ENCODE peak calls at places on chromosomes 2 and 18, in nine cellular contexts. One of them, this sample, is unnamed.

GRCh38 chr2:237563816-237564215 is 2.6 kb upstream of the PRLH start:
- DNase-seq in cardiac fibroblast: peak
- DNase-seq in GM10248: no peak
- DNase-seq in HL-60: no peak
- DNase-seq in epithelial cell of proximal tubule: no peak
- DNase-seq in NB4: peak
- DNase-seq in adrenal gland: no peak
- DNase-seq in HFFc6: no peak
- DNase-seq in fibroblast of the aortic adventitia: peak
- DNase-seq in this sample: peak

GRCh38 chr18:35582899-35583558 is 1.5 kb downstream of the GALNT1 start:
- DNase-seq in adrenal gland: no peak
- DNase-seq in fibroblast of the aortic adventitia: no peak
- DNase-seq in HFFc6: no peak
- DNase-seq in GM10248: no peak
- DNase-seq in NB4: peak
- DNase-seq in cardiac fibroblast: peak
- DNase-seq in epithelial cell of proximal tubule: no peak
- DNase-seq in HL-60: no peak
- DNase-seq in this sample: peak

GRCh38 chr2:62152000-62152399 is 43.9 kb upstream of the B3GNT2 start:
- DNase-seq in cardiac fibroblast: peak
- DNase-seq in GM10248: no peak
- DNase-seq in epithelial cell of proximal tubule: no peak
- DNase-seq in NB4: no peak
- DNase-seq in adrenal gland: no peak
- DNase-seq in HL-60: no peak
- DNase-seq in fibroblast of the aortic adventitia: peak
- DNase-seq in HFFc6: peak
- DNase-seq in this sample: peak

GRCh38 chr2:147846382-147847081 is 1.7 kb downstream of the ACVR2A start:
- DNase-seq in cardiac fibroblast: no peak
- DNase-seq in adrenal gland: no peak
- DNase-seq in HL-60: no peak
- DNase-seq in epithelial cell of proximal tubule: peak
- DNase-seq in NB4: no peak
- DNase-seq in fibroblast of the aortic adventitia: peak
- DNase-seq in GM10248: no peak
- DNase-seq in HFFc6: no peak
- DNase-seq in this sample: no peak

GRCh38 chr2:12533337-12533736 is 183.4 kb upstream of the TRIB2 start:
- DNase-seq in cardiac fibroblast: no peak
- DNase-seq in HL-60: no peak
- DNase-seq in HFFc6: peak
- DNase-seq in epithelial cell of proximal tubule: no peak
- DNase-seq in NB4: no peak
- DNase-seq in adrenal gland: no peak
- DNase-seq in fibroblast of the aortic adventitia: no peak
- DNase-seq in GM10248: no peak
- DNase-seq in this sample: no peak

GRCh38 chr2:160871096-160871495 is 289.1 kb upstream of the TANK start:
- DNase-seq in GM10248: no peak
- DNase-seq in NB4: no peak
- DNase-seq in adrenal gland: peak
- DNase-seq in cardiac fibroblast: peak
- DNase-seq in HFFc6: no peak
- DNase-seq in HL-60: no peak
- DNase-seq in epithelial cell of proximal tubule: no peak
- DNase-seq in fibroblast of the aortic adventitia: peak
- DNase-seq in this sample: peak

GRCh38 chr2:51717318-51717717 is 685.4 kb upstream of the NRXN1 start:
- DNase-seq in adrenal gland: no peak
- DNase-seq in GM10248: no peak
- DNase-seq in HFFc6: peak
- DNase-seq in NB4: no peak
- DNase-seq in HL-60: no peak
- DNase-seq in fibroblast of the aortic adventitia: peak
- DNase-seq in cardiac fibroblast: peak
- DNase-seq in epithelial cell of proximal tubule: peak
- DNase-seq in this sample: peak

GRCh38 chr2:45458909-45459563 is 152.0 kb downstream of the SRBD1 start:
- DNase-seq in fibroblast of the aortic adventitia: peak
- DNase-seq in cardiac fibroblast: peak
- DNase-seq in NB4: peak
- DNase-seq in HL-60: peak
- DNase-seq in HFFc6: peak
- DNase-seq in adrenal gland: peak
- DNase-seq in epithelial cell of proximal tubule: peak
- DNase-seq in GM10248: no peak
- DNase-seq in this sample: peak

GRCh38 chr2:156065912-156066311 is 266.6 kb downstream of the NR4A2 start:
- DNase-seq in fibroblast of the aortic adventitia: no peak
- DNase-seq in HFFc6: no peak
- DNase-seq in adrenal gland: no peak
- DNase-seq in cardiac fibroblast: no peak
- DNase-seq in GM10248: no peak
- DNase-seq in NB4: peak
- DNase-seq in epithelial cell of proximal tubule: no peak
- DNase-seq in HL-60: peak
- DNase-seq in this sample: no peak

GRCh38 chr2:124639524-124639923 is 614.4 kb downstream of the CNTNAP5 start:
- DNase-seq in fibroblast of the aortic adventitia: no peak
- DNase-seq in GM10248: no peak
- DNase-seq in HFFc6: no peak
- DNase-seq in cardiac fibroblast: no peak
- DNase-seq in epithelial cell of proximal tubule: no peak
- DNase-seq in HL-60: no peak
- DNase-seq in NB4: no peak
- DNase-seq in adrenal gland: no peak
- DNase-seq in this sample: no peak

GRCh38 chr2:230864122-230864604 is 579 bp upstream of the ITM2C start:
- DNase-seq in adrenal gland: no peak
- DNase-seq in epithelial cell of proximal tubule: no peak
- DNase-seq in HFFc6: no peak
- DNase-seq in cardiac fibroblast: no peak
- DNase-seq in HL-60: no peak
- DNase-seq in GM10248: no peak
- DNase-seq in fibroblast of the aortic adventitia: no peak
- DNase-seq in NB4: no peak
- DNase-seq in this sample: no peak

GRCh38 chr2:46294185-46294836 is 2.9 kb upstream of the EPAS1 start:
- DNase-seq in fibroblast of the aortic adventitia: no peak
- DNase-seq in NB4: peak
- DNase-seq in GM10248: peak
- DNase-seq in adrenal gland: no peak
- DNase-seq in epithelial cell of proximal tubule: no peak
- DNase-seq in HL-60: no peak
- DNase-seq in cardiac fibroblast: no peak
- DNase-seq in HFFc6: no peak
- DNase-seq in this sample: no peak

GRCh38 chr2:141911485-141912066 is 219.2 kb downstream of the LRP1B start:
- DNase-seq in HL-60: peak
- DNase-seq in fibroblast of the aortic adventitia: peak
- DNase-seq in HFFc6: no peak
- DNase-seq in GM10248: peak
- DNase-seq in epithelial cell of proximal tubule: no peak
- DNase-seq in cardiac fibroblast: peak
- DNase-seq in adrenal gland: peak
- DNase-seq in NB4: peak
- DNase-seq in this sample: peak

DNA sequence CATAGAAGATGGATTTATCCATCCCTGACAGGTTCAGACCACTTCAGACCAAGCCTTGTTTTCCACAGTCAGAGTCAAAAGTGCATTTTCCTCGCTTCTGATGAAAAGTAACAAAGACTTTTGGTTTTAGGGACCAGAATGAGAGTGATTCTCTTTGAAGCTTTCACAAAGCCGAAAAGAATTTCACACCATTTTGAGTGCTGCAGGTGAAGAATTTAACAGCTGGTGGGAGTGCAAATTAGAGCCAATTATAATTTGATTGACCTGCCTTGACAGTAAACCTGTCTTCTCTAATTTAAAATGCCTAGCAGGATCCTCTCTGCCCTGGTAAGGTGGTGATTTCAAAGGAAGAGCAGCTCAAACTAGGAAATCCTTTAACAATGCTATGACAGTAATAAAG is 241.6 kb downstream of the HRH4 start:
- DNase-seq in HL-60: no peak
- DNase-seq in epithelial cell of proximal tubule: no peak
- DNase-seq in fibroblast of the aortic adventitia: no peak
- DNase-seq in GM10248: no peak
- DNase-seq in NB4: no peak
- DNase-seq in HFFc6: no peak
- DNase-seq in cardiac fibroblast: no peak
- DNase-seq in adrenal gland: no peak
- DNase-seq in this sample: no peak
- TF ChIP-seq CTCF in HL-60: no peak
- TF ChIP-seq CTCF in epithelial cell of proximal tubule: no peak
- TF ChIP-seq CTCF in fibroblast of the aortic adventitia: no peak
- TF ChIP-seq CTCF in GM10248: no peak
- TF ChIP-seq CTCF in NB4: no peak
- TF ChIP-seq CTCF in HFFc6: no peak
- TF ChIP-seq CTCF in cardiac fibroblast: no peak
- TF ChIP-seq CTCF in adrenal gland: no peak
- TF ChIP-seq CTCF in this sample: no peak

GRCh38 chr2:83191316-83191715 is 1267.8 kb downstream of the SUCLG1 start:
- DNase-seq in fibroblast of the aortic adventitia: no peak
- DNase-seq in HFFc6: no peak
- DNase-seq in adrenal gland: no peak
- DNase-seq in GM10248: no peak
- DNase-seq in NB4: no peak
- DNase-seq in epithelial cell of proximal tubule: no peak
- DNase-seq in cardiac fibroblast: no peak
- DNase-seq in HL-60: no peak
- DNase-seq in this sample: peak

GRCh38 chr2:83196225-83196624 is 1262.9 kb downstream of the SUCLG1 start:
- DNase-seq in HFFc6: peak
- DNase-seq in GM10248: no peak
- DNase-seq in NB4: peak
- DNase-seq in epithelial cell of proximal tubule: no peak
- DNase-seq in adrenal gland: no peak
- DNase-seq in HL-60: no peak
- DNase-seq in fibroblast of the aortic adventitia: peak
- DNase-seq in cardiac fibroblast: peak
- DNase-seq in this sample: peak
- TF ChIP-seq CTCF in HFFc6: peak
- TF ChIP-seq CTCF in GM10248: peak
- TF ChIP-seq CTCF in NB4: peak
- TF ChIP-seq CTCF in epithelial cell of proximal tubule: peak
- TF ChIP-seq CTCF in adrenal gland: peak
- TF ChIP-seq CTCF in HL-60: peak
- TF ChIP-seq CTCF in fibroblast of the aortic adventitia: peak
- TF ChIP-seq CTCF in cardiac fibroblast: peak
- TF ChIP-seq CTCF in this sample: peak

GRCh38 chr2:23565374-23565773 is 180.4 kb downstream of the KLHL29 start:
- DNase-seq in fibroblast of the aortic adventitia: no peak
- DNase-seq in NB4: no peak
- DNase-seq in HFFc6: no peak
- DNase-seq in GM10248: no peak
- DNase-seq in adrenal gland: no peak
- DNase-seq in cardiac fibroblast: no peak
- DNase-seq in epithelial cell of proximal tubule: no peak
- DNase-seq in HL-60: no peak
- DNase-seq in this sample: no peak

GRCh38 chr2:23564618-23564967 is 179.6 kb downstream of the KLHL29 start:
- DNase-seq in HFFc6: peak
- DNase-seq in adrenal gland: no peak
- DNase-seq in epithelial cell of proximal tubule: no peak
- DNase-seq in fibroblast of the aortic adventitia: peak
- DNase-seq in cardiac fibroblast: no peak
- DNase-seq in GM10248: no peak
- DNase-seq in HL-60: no peak
- DNase-seq in NB4: no peak
- DNase-seq in this sample: no peak

GRCh38 chr2:23563151-23563550 is 178.2 kb downstream of the KLHL29 start:
- DNase-seq in GM10248: no peak
- DNase-seq in HFFc6: no peak
- DNase-seq in epithelial cell of proximal tubule: no peak
- DNase-seq in NB4: no peak
- DNase-seq in cardiac fibroblast: no peak
- DNase-seq in fibroblast of the aortic adventitia: no peak
- DNase-seq in adrenal gland: no peak
- DNase-seq in HL-60: no peak
- DNase-seq in this sample: no peak

GRCh38 chr2:23562143-23562542 is 177.2 kb downstream of the KLHL29 start:
- DNase-seq in GM10248: no peak
- DNase-seq in fibroblast of the aortic adventitia: no peak
- DNase-seq in HFFc6: no peak
- DNase-seq in NB4: no peak
- DNase-seq in HL-60: no peak
- DNase-seq in adrenal gland: no peak
- DNase-seq in cardiac fibroblast: no peak
- DNase-seq in epithelial cell of proximal tubule: no peak
- DNase-seq in this sample: no peak

DNA sequence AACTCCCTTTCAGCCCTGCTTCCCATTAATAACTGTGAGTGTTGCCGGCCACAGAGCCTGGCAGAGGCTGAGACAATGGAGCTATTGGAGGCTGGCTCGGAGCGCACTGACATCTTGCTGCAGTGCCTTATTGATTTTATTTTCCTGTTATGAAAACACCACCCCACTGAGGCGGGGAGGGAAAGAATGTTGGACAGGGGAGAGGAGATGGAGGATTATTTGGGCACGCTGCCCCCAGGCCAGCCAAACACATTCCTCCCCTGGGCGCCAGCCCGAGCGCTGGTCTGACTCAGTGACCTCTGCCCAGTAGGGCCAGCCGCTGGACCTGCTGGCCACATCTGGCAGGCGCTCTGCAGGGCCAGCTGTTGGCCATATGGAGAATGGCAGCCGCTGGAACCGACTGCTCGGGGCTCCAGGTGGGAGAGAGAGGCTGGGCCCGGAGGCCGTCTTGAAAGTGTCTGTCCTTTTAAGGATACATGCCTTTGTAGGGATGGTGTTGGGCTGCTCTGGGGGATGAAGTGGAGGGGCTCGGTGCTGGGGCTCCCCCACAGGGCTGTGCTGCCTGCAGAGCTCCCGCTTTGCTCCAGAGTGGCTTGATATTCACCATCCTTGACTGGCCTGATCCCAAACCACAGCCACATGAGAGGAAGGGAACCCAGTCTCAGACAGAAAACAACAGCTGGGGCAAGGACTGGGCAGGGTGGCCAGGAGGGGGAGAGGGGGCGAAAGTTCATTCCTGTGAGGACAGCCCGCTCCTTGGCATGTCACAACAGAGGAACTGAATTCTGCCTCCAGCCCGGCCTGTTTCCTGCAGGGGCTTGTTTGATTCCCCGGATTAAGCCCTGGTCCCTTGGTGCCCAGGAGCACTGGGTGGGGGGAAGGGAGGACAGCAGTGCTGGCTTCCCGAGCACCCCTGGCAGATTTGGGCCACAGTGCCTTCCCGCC is 179.0 kb downstream of the KLHL29 start:
- DNase-seq in NB4: no peak
- DNase-seq in epithelial cell of proximal tubule: no peak
- DNase-seq in fibroblast of the aortic adventitia: peak
- DNase-seq in HL-60: no peak
- DNase-seq in HFFc6: peak
- DNase-seq in GM10248: no peak
- DNase-seq in cardiac fibroblast: peak
- DNase-seq in adrenal gland: no peak
- DNase-seq in this sample: peak
- TF ChIP-seq CTCF in NB4: no peak
- TF ChIP-seq CTCF in epithelial cell of proximal tubule: no peak
- TF ChIP-seq CTCF in fibroblast of the aortic adventitia: no peak
- TF ChIP-seq CTCF in HL-60: no peak
- TF ChIP-seq CTCF in HFFc6: peak
- TF ChIP-seq CTCF in GM10248: no peak
- TF ChIP-seq CTCF in cardiac fibroblast: no peak
- TF ChIP-seq CTCF in adrenal gland: no peak
- TF ChIP-seq CTCF in this sample: peak

GRCh38 chr2:42094114-42094513 is 46.3 kb downstream of the PKDCC start:
- DNase-seq in GM10248: no peak
- DNase-seq in HL-60: no peak
- DNase-seq in epithelial cell of proximal tubule: no peak
- DNase-seq in fibroblast of the aortic adventitia: no peak
- DNase-seq in HFFc6: no peak
- DNase-seq in cardiac fibroblast: no peak
- DNase-seq in adrenal gland: no peak
- DNase-seq in NB4: no peak
- DNase-seq in this sample: no peak
- TF ChIP-seq CTCF in GM10248: no peak
- TF ChIP-seq CTCF in HL-60: no peak
- TF ChIP-seq CTCF in epithelial cell of proximal tubule: no peak
- TF ChIP-seq CTCF in fibroblast of the aortic adventitia: no peak
- TF ChIP-seq CTCF in HFFc6: no peak
- TF ChIP-seq CTCF in cardiac fibroblast: no peak
- TF ChIP-seq CTCF in adrenal gland: no peak
- TF ChIP-seq CTCF in NB4: no peak
- TF ChIP-seq CTCF in this sample: no peak